ENCODE peak calls at places on chromosomes 6 and 20, in nine cellular contexts. F is germinal center, X is OCI-LY7, A is body of pancreas, U is NCI-H1417, Y is NCI-H524, N is EL, Q is HCEC 1CT, V is skeletal muscle cell. K is an unnamed sample.

GRCh38 chr6:118869350-118869749 is 24.6 kb upstream of the ASF1A start:
- DNase-seq in Y (no peak), A (no peak), X (no peak), N (peak; percentile 64), Q (peak; percentile 75), U (no peak), V (no peak), F (no peak), K (no peak)

GRCh38 chr20:56373942-56374341 is 15.2 kb downstream of the FAM210B start:
- DNase-seq in U (no peak), V (peak; percentile 96), A (no peak), N (peak; percentile 91), Q (peak; percentile 97), X (no peak), Y (no peak), F (no peak), K (peak; percentile 10)

GRCh38 chr6:107308676-107309075 is 150.7 kb downstream of the PDSS2 start:
- DNase-seq in V (no peak), X (no peak), Y (peak; percentile 82), F (no peak), A (no peak), U (peak; percentile 23), N (no peak), Q (no peak), K (no peak)

GRCh38 chr6:136677822-136678221 is 114.5 kb downstream of the MAP3K5 start:
- DNase-seq in A (no peak), U (no peak), Q (no peak), Y (no peak), F (no peak), X (no peak), V (no peak), N (no peak), K (peak; percentile 60)

GRCh38 chr6:45951771-45952529 is 63.7 kb downstream of the CLIC5 start:
- DNase-seq in F (no peak), Y (no peak), N (no peak), V (no peak), X (no peak), U (peak; percentile 21), Q (no peak), A (no peak), K (no peak)

GRCh38 chr20:46190796-46191540 is 72.9 kb downstream of the CD40 start:
- DNase-seq in A (no peak), Q (no peak), F (no peak), N (no peak), X (no peak), V (no peak), Y (peak; percentile 24), U (no peak), K (no peak)

GRCh38 chr6:157203312-157203744 is 120.0 kb downstream of the TMEM242 start:
- DNase-seq in V (no peak), F (no peak), Y (peak; percentile 53), U (peak; percentile 99), Q (no peak), X (no peak), N (no peak), A (peak; percentile 80), K (no peak)

GRCh38 chr6:156952401-156952800 is 175.2 kb downstream of the ARID1B start:
- DNase-seq in A (no peak), F (no peak), N (no peak), U (no peak), V (no peak), X (no peak), Q (no peak), Y (no peak), K (no peak)

GRCh38 chr6:142323377-142323776 is 21.6 kb downstream of the ADGRG6 start:
- DNase-seq in Q (no peak), F (no peak), N (no peak), U (peak; percentile 88), X (no peak), A (no peak), Y (no peak), V (no peak), K (no peak)

GRCh38 chr20:59207742-59208357 is 44.2 kb downstream of the ZNF831 start:
- DNase-seq in Y (peak; percentile 43), V (no peak), U (peak; percentile 76), N (peak; percentile 43), X (peak; percentile 86), F (peak; percentile 87), Q (peak; percentile 13), A (no peak), K (peak; percentile 68)

GRCh38 chr20:17501701-17502100 is 29.5 kb downstream of the BFSP1 start:
- DNase-seq in V (no peak), N (no peak), F (no peak), A (no peak), X (no peak), U (no peak), Y (no peak), Q (no peak), K (no peak)

GRCh38 chr6:167547751-167548150 is 222.9 kb downstream of the TTLL2 start:
- DNase-seq in F (no peak), U (no peak), V (no peak), A (no peak), N (no peak), Q (no peak), Y (peak; percentile 18), X (no peak), K (no peak)

GRCh38 chr6:39496951-39497350 is 174.4 kb upstream of the KCNK16 start:
- DNase-seq in V (no peak), Y (no peak), N (no peak), F (no peak), A (peak; percentile 13), U (no peak), Q (no peak), X (no peak), K (no peak)

K was measured in Calu3.